ENCODE peak calls at places on chromosomes 7 and 10, in six cellular contexts. K is left colon, J is HEK293T, S is ELR, X is posterior vena cava, P is mucosa of descending colon. G is an unnamed sample.

GRCh38 chr7:27697861-27698430 is 35.3 kb upstream of the HIBADH start:
- DNase-seq in P (peak), X (no peak), J (no peak), S (peak), K (peak), G (no peak)

GRCh38 chr10:24603333-24603732 is 120.4 kb downstream of the ARHGAP21 start:
- DNase-seq in K (no peak), S (peak), J (no peak), P (no peak), X (no peak), G (no peak)

GRCh38 chr10:95628786-95629185 is 27.7 kb downstream of the ALDH18A1 start:
- DNase-seq in P (no peak), S (no peak), X (no peak), J (no peak), K (no peak), G (no peak)

GRCh38 chr10:61283066-61283465 is 170.1 kb downstream of the TMEM26 start:
- DNase-seq in P (no peak), S (peak), X (no peak), J (no peak), K (no peak), G (no peak)

GRCh38 chr10:4017336-4017735 is 232.3 kb upstream of the KLF6 start:
- DNase-seq in X (no peak), K (no peak), S (no peak), P (no peak), J (no peak), G (no peak)

GRCh38 chr10:70672993-70673928 is 955 bp downstream of the ADAMTS14 start:
- DNase-seq in X (no peak), K (no peak), S (peak), J (no peak), P (peak), G (no peak)

GRCh38 chr10:79488303-79488702 is 24.0 kb upstream of the EIF5AL1 start:
- DNase-seq in J (no peak), P (peak), X (peak), S (peak), K (peak), G (no peak)

GRCh38 chr7:9189683-9190082 is 756.3 kb downstream of the NXPH1 start:
- DNase-seq in J (no peak), K (no peak), P (no peak), X (no peak), S (no peak), G (no peak)

GRCh38 chr7:16420649-16421332 is 547 bp downstream of the CRPPA start:
- DNase-seq in K (peak), S (peak), J (peak), X (peak), P (peak), G (peak)

GRCh38 chr7:137948845-137949330 is 53.0 kb downstream of the CREB3L2 start:
- DNase-seq in X (no peak), P (no peak), S (no peak), K (no peak), J (no peak), G (no peak)

GRCh38 chr10:24889636-24890035 is 62.8 kb downstream of the PRTFDC1 start:
- DNase-seq in X (no peak), P (no peak), S (peak), K (no peak), J (no peak), G (no peak)

GRCh38 chr7:53531-53930 is 138.8 kb upstream of the FAM20C start:
- DNase-seq in S (no peak), K (no peak), P (no peak), X (peak), J (no peak), G (no peak)

GRCh38 chr10:71397340-71398212 is 856 bp downstream of the CDH23 start:
- DNase-seq in J (peak), P (no peak), K (no peak), S (no peak), X (no peak), G (no peak)

GRCh38 chr7:101557421-101557820 is 71.7 kb downstream of the MYL10 start:
- DNase-seq in S (no peak), P (no peak), X (peak), K (no peak), J (no peak), G (no peak)

GRCh38 chr10:98098247-98098646 is 36.2 kb upstream of the R3HCC1L start:
- DNase-seq in J (no peak), S (no peak), X (no peak), K (no peak), P (no peak), G (no peak)

GRCh38 chr7:12398186-12398585 is 5.5 kb downstream of the VWDE start:
- DNase-seq in S (no peak), X (no peak), P (no peak), J (no peak), K (no peak), G (peak)

GRCh38 chr7:50389961-50390360 is 60.2 kb downstream of the FIGNL1 start:
- DNase-seq in X (no peak), P (no peak), S (no peak), J (no peak), K (no peak), G (no peak)

GRCh38 chr7:23349484-23350157 is 50.5 kb downstream of the MALSU1 start:
- DNase-seq in K (no peak), P (no peak), J (no peak), X (no peak), S (peak), G (no peak)

GRCh38 chr10:1119027-1119426 is 62.8 kb downstream of the WDR37 start:
- DNase-seq in X (no peak), J (no peak), S (no peak), P (no peak), K (no peak), G (no peak)

GRCh38 chr7:97495487-97495886 is 236.4 kb upstream of the TAC1 start:
- DNase-seq in X (no peak), J (no peak), S (no peak), K (no peak), P (no peak), G (no peak)

GRCh38 chr7:135414850-135415439 is 95.0 kb downstream of the CNOT4 start:
- DNase-seq in S (peak), P (no peak), J (peak), X (no peak), K (peak), G (peak)

GRCh38 chr10:99621454-99622246 is 1.4 kb upstream of the SLC25A28 start:
- DNase-seq in P (peak), S (no peak), J (no peak), K (peak), X (no peak), G (no peak)

GRCh38 chr10:72121389-72121788 is 33.0 kb upstream of the SPOCK2 start:
- DNase-seq in X (no peak), P (no peak), S (no peak), J (no peak), K (no peak), G (no peak)

GRCh38 chr10:31353574-31353973 is 34.6 kb downstream of the ZEB1 start:
- DNase-seq in J (no peak), K (no peak), P (no peak), X (no peak), S (peak), G (no peak)

GRCh38 chr10:14579405-14579804 is 195.3 kb downstream of the FAM107B start:
- DNase-seq in X (no peak), J (no peak), P (no peak), S (no peak), K (no peak), G (no peak)

GRCh38 chr10:10307551-10307950 is 710.1 kb upstream of the CELF2 start:
- DNase-seq in J (no peak), P (no peak), S (no peak), X (no peak), K (no peak), G (no peak)

GRCh38 chr7:108063520-108063933 is 60.6 kb upstream of the LAMB1 start:
- DNase-seq in J (no peak), K (no peak), X (no peak), P (no peak), S (peak), G (no peak)

GRCh38 chr7:125390866-125391265 is 461.2 kb upstream of the POT1 start:
- DNase-seq in P (no peak), K (no peak), J (no peak), S (no peak), X (no peak), G (no peak)

GRCh38 chr10:132667613-132668394 is 118.1 kb downstream of the NKX6-2 start:
- DNase-seq in K (no peak), S (peak), X (peak), J (no peak), P (no peak), G (no peak)

GRCh38 chr7:84187087-84187805 is 7.3 kb downstream of the SEMA3A start:
- DNase-seq in X (no peak), K (no peak), S (no peak), P (no peak), J (no peak), G (no peak)

GRCh38 chr7:129188372-129188891 is at the start of gene SMO:
- DNase-seq in K (peak), P (peak), S (peak), X (peak), J (peak), G (no peak)

GRCh38 chr7:154423219-154423618 is 371.0 kb downstream of the DPP6 start:
- DNase-seq in X (no peak), J (no peak), K (no peak), S (no peak), P (no peak), G (no peak)

GRCh38 chr7:90536449-90536848 is 59.7 kb upstream of the CDK14 start:
- DNase-seq in S (no peak), K (no peak), X (no peak), P (no peak), J (no peak), G (no peak)

GRCh38 chr7:83976302-83976701 is 218.3 kb downstream of the SEMA3A start:
- DNase-seq in S (peak), P (no peak), J (peak), X (no peak), K (no peak), G (no peak)

GRCh38 chr10:126456632-126457031 is 68.4 kb upstream of the ADAM12 start:
- DNase-seq in S (no peak), P (no peak), X (no peak), K (no peak), J (no peak), G (no peak)

GRCh38 chr10:101097881-101098280 is 33.2 kb upstream of the TLX1 start:
- DNase-seq in K (no peak), X (no peak), J (no peak), P (no peak), S (no peak), G (no peak)

GRCh38 chr7:18019562-18019961 is 8.1 kb downstream of the PRPS1L1 start:
- DNase-seq in S (peak), J (no peak), K (no peak), X (no peak), P (no peak), G (no peak)

GRCh38 chr10:72295330-72295910 is 21.7 kb downstream of the DDIT4 start:
- DNase-seq in P (no peak), K (no peak), J (no peak), S (no peak), X (no peak), G (no peak)

GRCh38 chr7:98755138-98755898 is 114.5 kb downstream of the TMEM130 start:
- DNase-seq in P (no peak), K (no peak), X (no peak), J (no peak), S (no peak), G (no peak)

G was measured in CMK.